ENCODE peak calls at places on chromosomes 5 and 9, in five cellular contexts. X is HepG2, J is A549, M is K562, Z is WTC11. U is an unnamed sample.

GRCh38 chr9:1768561-1768960 is 246.6 kb upstream of the SMARCA2 start:
- DNase-seq in X (no peak), J (no peak), M (no peak), Z (no peak), U (no peak)

GRCh38 chr9:76181020-76181641 is 213.1 kb downstream of the RFK start:
- DNase-seq in X (no peak), J (peak), M (no peak), Z (no peak), U (no peak)

GRCh38 chr5:476814-477175 is 33.8 kb downstream of the EXOC3 start:
- DNase-seq in X (no peak), J (no peak), M (no peak), Z (no peak), U (no peak)

GRCh38 chr9:87498046-87498815 is 564 bp downstream of the DAPK1 start:
- DNase-seq in X (peak), J (peak), M (peak), Z (peak), U (no peak)

GRCh38 chr5:158451203-158451982 is 592.4 kb upstream of the CLINT1 start:
- DNase-seq in X (no peak), J (no peak), M (no peak), Z (no peak), U (no peak)

GRCh38 chr5:95822038-95822407 is 503 bp downstream of the GLRX start:
- DNase-seq in X (no peak), J (peak), M (peak), Z (peak), U (no peak)

GRCh38 chr9:90870646-90871326 is 69.2 kb downstream of the SYK start:
- DNase-seq in X (peak), J (peak), M (peak), Z (no peak), U (peak)

GRCh38 chr9:131803758-131804411 is 64.0 kb upstream of the RAPGEF1 start:
- DNase-seq in X (no peak), J (no peak), M (no peak), Z (no peak), U (no peak)

GRCh38 chr5:52778784-52779183 is 8.9 kb upstream of the ITGA1 start:
- DNase-seq in X (no peak), J (no peak), M (no peak), Z (no peak), U (no peak)

GRCh38 chr5:52777186-52777585 is 10.5 kb upstream of the ITGA1 start:
- DNase-seq in X (no peak), J (no peak), M (no peak), Z (no peak), U (no peak)

GRCh38 chr5:52774005-52774410 is 13.7 kb upstream of the ITGA1 start:
- DNase-seq in X (no peak), J (no peak), M (no peak), Z (no peak), U (no peak)

GRCh38 chr5:52773342-52773741 is 14.4 kb upstream of the ITGA1 start:
- DNase-seq in X (no peak), J (no peak), M (no peak), Z (no peak), U (no peak)

GRCh38 chr5:52776116-52776515 is 11.6 kb upstream of the ITGA1 start:
- DNase-seq in X (no peak), J (no peak), M (no peak), Z (no peak), U (no peak)
- TF ChIP-seq ESRRA in X (no peak), J (no peak), M (no peak), Z (no peak), U (no peak)

GRCh38 chr5:173736923-173737412 is 120.5 kb upstream of the BOD1 start:
- DNase-seq in X (peak), J (no peak), M (peak), Z (no peak), U (peak)
- TF ChIP-seq ESRRA in X (no peak), J (no peak), M (peak), Z (no peak), U (no peak)

GRCh38 chr5:73917433-73917832 is 291.4 kb downstream of the ARHGEF28 start:
- DNase-seq in X (no peak), J (no peak), M (no peak), Z (no peak), U (no peak)
- TF ChIP-seq ESRRA in X (no peak), J (no peak), M (no peak), Z (no peak), U (no peak)

GRCh38 chr9:116564266-116564793 is 122.8 kb upstream of the TRIM32 start:
- DNase-seq in X (no peak), J (peak), M (no peak), Z (no peak), U (no peak)
- TF ChIP-seq ESRRA in X (no peak), J (no peak), M (no peak), Z (no peak), U (no peak)

GRCh38 chr5:8332666-8333444 is 463.9 kb downstream of the MTRR start:
- DNase-seq in X (no peak), J (no peak), M (no peak), Z (no peak), U (no peak)

GRCh38 chr5:8329773-8330172 is 460.8 kb downstream of the MTRR start:
- DNase-seq in X (no peak), J (peak), M (no peak), Z (no peak), U (no peak)

GRCh38 chr5:8333445-8333844 is 464.5 kb downstream of the MTRR start:
- DNase-seq in X (no peak), J (no peak), M (no peak), Z (no peak), U (no peak)

GRCh38 chr5:8333977-8334376 is 465.0 kb downstream of the MTRR start:
- DNase-seq in X (no peak), J (no peak), M (no peak), Z (no peak), U (no peak)
- TF ChIP-seq ESRRA in X (no peak), J (no peak), M (no peak), Z (no peak), U (no peak)

GRCh38 chr5:5645198-5645597 is 222.7 kb downstream of the ICE1 start:
- DNase-seq in X (no peak), J (no peak), M (no peak), Z (no peak), U (no peak)
- TF ChIP-seq ESRRA in X (no peak), J (no peak), M (no peak), Z (no peak), U (no peak)

GRCh38 chr5:108461628-108462367 is 79.9 kb upstream of the FBXL17 start:
- DNase-seq in X (no peak), J (no peak), M (no peak), Z (no peak), U (no peak)
- TF ChIP-seq ESRRA in X (no peak), J (no peak), M (no peak), Z (no peak), U (no peak)

GRCh38 chr9:22210262-22210661 is 201.2 kb upstream of the CDKN2B start:
- DNase-seq in X (no peak), J (peak), M (no peak), Z (no peak), U (no peak)

GRCh38 chr9:22210936-22211335 is 201.8 kb upstream of the CDKN2B start:
- DNase-seq in X (no peak), J (no peak), M (no peak), Z (no peak), U (no peak)

GRCh38 chr9:22208846-22209585 is 199.9 kb upstream of the CDKN2B start:
- DNase-seq in X (no peak), J (peak), M (no peak), Z (no peak), U (no peak)

GRCh38 chr9:22214021-22214420 is 204.9 kb upstream of the CDKN2B start:
- DNase-seq in X (no peak), J (no peak), M (no peak), Z (no peak), U (no peak)

GRCh38 chr9:22211588-22212360 is 202.7 kb upstream of the CDKN2B start:
- DNase-seq in X (peak), J (peak), M (no peak), Z (no peak), U (no peak)
- TF ChIP-seq ESRRA in X (no peak), J (no peak), M (no peak), Z (no peak), U (no peak)

GRCh38 chr5:34886718-34887117 is 28.6 kb downstream of the RAD1 start:
- DNase-seq in X (no peak), J (no peak), M (no peak), Z (no peak), U (no peak)
- TF ChIP-seq ESRRA in X (no peak), J (no peak), M (no peak), Z (no peak), U (no peak)

GRCh38 chr9:28782630-28783029 is 1209.3 kb upstream of the C9orf72 start:
- DNase-seq in X (peak), J (peak), M (no peak), Z (no peak), U (no peak)
- TF ChIP-seq ESRRA in X (no peak), J (no peak), M (no peak), Z (no peak), U (no peak)